ENCODE peak calls at places on chromosomes 7 and 10, in six cellular contexts. One of them, this sample, is unnamed.

GRCh38 chr10:62083413-62083794 is 181.9 kb downstream of the ARID5B start:
- DNase-seq in fibroblast of villous mesenchyme: peak; percentile 54
- DNase-seq in cerebellum: no peak
- DNase-seq in fibroblast of the aortic adventitia: peak; percentile 69
- DNase-seq in left lobe of liver: no peak
- DNase-seq in IMR-90: no peak
- DNase-seq in this sample: no peak

GRCh38 chr7:128831994-128832879 is 2.0 kb downstream of the FLNC start:
- DNase-seq in fibroblast of villous mesenchyme: peak; percentile 31
- DNase-seq in cerebellum: no peak
- DNase-seq in fibroblast of the aortic adventitia: peak; percentile 43
- DNase-seq in left lobe of liver: no peak
- DNase-seq in IMR-90: peak; percentile 30
- DNase-seq in this sample: peak; percentile 17

GRCh38 chr10:89163265-89163995 is 43.7 kb downstream of the CH25H start:
- DNase-seq in fibroblast of villous mesenchyme: peak; percentile 67
- DNase-seq in cerebellum: peak; percentile 12
- DNase-seq in fibroblast of the aortic adventitia: peak; percentile 29
- DNase-seq in left lobe of liver: peak; percentile 76
- DNase-seq in IMR-90: no peak
- DNase-seq in this sample: no peak

GRCh38 chr10:102421645-102422585 is 1.3 kb downstream of the FBXL15 start:
- DNase-seq in fibroblast of villous mesenchyme: no peak
- DNase-seq in cerebellum: peak; percentile 32
- DNase-seq in fibroblast of the aortic adventitia: no peak
- DNase-seq in left lobe of liver: peak; percentile 75
- DNase-seq in IMR-90: no peak
- DNase-seq in this sample: peak; percentile 25

GRCh38 chr10:48363617-48364355 is 57.3 kb downstream of the MAPK8 start:
- DNase-seq in fibroblast of villous mesenchyme: peak; percentile 80
- DNase-seq in cerebellum: peak; percentile 48
- DNase-seq in fibroblast of the aortic adventitia: peak; percentile 88
- DNase-seq in left lobe of liver: no peak
- DNase-seq in IMR-90: peak; percentile 80
- DNase-seq in this sample: no peak

GRCh38 chr7:120168066-120168465 is 104.9 kb upstream of the KCND2 start:
- DNase-seq in fibroblast of villous mesenchyme: peak; percentile 90
- DNase-seq in cerebellum: no peak
- DNase-seq in fibroblast of the aortic adventitia: peak; percentile 95
- DNase-seq in left lobe of liver: no peak
- DNase-seq in IMR-90: peak; percentile 62
- DNase-seq in this sample: no peak

GRCh38 chr7:78490526-78490925 is 692.0 kb downstream of the PHTF2 start:
- DNase-seq in fibroblast of villous mesenchyme: no peak
- DNase-seq in cerebellum: no peak
- DNase-seq in fibroblast of the aortic adventitia: no peak
- DNase-seq in left lobe of liver: no peak
- DNase-seq in IMR-90: no peak
- DNase-seq in this sample: no peak

GRCh38 chr10:33193057-33193866 is 141.2 kb downstream of the NRP1 start:
- DNase-seq in fibroblast of villous mesenchyme: peak; percentile 97
- DNase-seq in cerebellum: no peak
- DNase-seq in fibroblast of the aortic adventitia: peak; percentile 93
- DNase-seq in left lobe of liver: peak; percentile 79
- DNase-seq in IMR-90: peak; percentile 87
- DNase-seq in this sample: peak; percentile 80

GRCh38 chr10:130218936-130219335 is 82.7 kb downstream of the GLRX3 start:
- DNase-seq in fibroblast of villous mesenchyme: no peak
- DNase-seq in cerebellum: no peak
- DNase-seq in fibroblast of the aortic adventitia: no peak
- DNase-seq in left lobe of liver: no peak
- DNase-seq in IMR-90: no peak
- DNase-seq in this sample: peak; percentile 19

GRCh38 chr10:63549810-63550209 is 28.6 kb downstream of the REEP3 start:
- DNase-seq in fibroblast of villous mesenchyme: no peak
- DNase-seq in cerebellum: peak; percentile 47
- DNase-seq in fibroblast of the aortic adventitia: no peak
- DNase-seq in left lobe of liver: no peak
- DNase-seq in IMR-90: peak; percentile 10
- DNase-seq in this sample: no peak

GRCh38 chr10:125083576-125083920 is 76.8 kb downstream of the CTBP2 start:
- DNase-seq in fibroblast of villous mesenchyme: peak; percentile 95
- DNase-seq in cerebellum: no peak
- DNase-seq in fibroblast of the aortic adventitia: peak; percentile 45
- DNase-seq in left lobe of liver: no peak
- DNase-seq in IMR-90: peak; percentile 97
- DNase-seq in this sample: peak; percentile 77

GRCh38 chr7:39948375-39948774 is 1.7 kb upstream of the CDK13 start:
- DNase-seq in fibroblast of villous mesenchyme: no peak
- DNase-seq in cerebellum: no peak
- DNase-seq in fibroblast of the aortic adventitia: no peak
- DNase-seq in left lobe of liver: no peak
- DNase-seq in IMR-90: no peak
- DNase-seq in this sample: no peak

GRCh38 chr10:33772370-33773331 is 438.2 kb upstream of the NRP1 start:
- DNase-seq in fibroblast of villous mesenchyme: no peak
- DNase-seq in cerebellum: no peak
- DNase-seq in fibroblast of the aortic adventitia: peak; percentile 46
- DNase-seq in left lobe of liver: no peak
- DNase-seq in IMR-90: no peak
- DNase-seq in this sample: no peak

GRCh38 chr10:32244011-32244410 is 102.9 kb downstream of the EPC1 start:
- DNase-seq in fibroblast of villous mesenchyme: no peak
- DNase-seq in cerebellum: no peak
- DNase-seq in fibroblast of the aortic adventitia: no peak
- DNase-seq in left lobe of liver: no peak
- DNase-seq in IMR-90: no peak
- DNase-seq in this sample: no peak

GRCh38 chr10:102300289-102300843 is 55.0 kb downstream of the GBF1 start:
- DNase-seq in fibroblast of villous mesenchyme: peak; percentile 66
- DNase-seq in cerebellum: no peak
- DNase-seq in fibroblast of the aortic adventitia: peak; percentile 71
- DNase-seq in left lobe of liver: no peak
- DNase-seq in IMR-90: peak; percentile 91
- DNase-seq in this sample: peak; percentile 51

GRCh38 chr7:138880881-138881577 is 83.0 kb upstream of the ATP6V0A4 start:
- DNase-seq in fibroblast of villous mesenchyme: no peak
- DNase-seq in cerebellum: no peak
- DNase-seq in fibroblast of the aortic adventitia: peak; percentile 97
- DNase-seq in left lobe of liver: no peak
- DNase-seq in IMR-90: no peak
- DNase-seq in this sample: no peak

GRCh38 chr10:124032982-124033886 is 60.2 kb downstream of the CHST15 start:
- DNase-seq in fibroblast of villous mesenchyme: peak; percentile 70
- DNase-seq in cerebellum: no peak
- DNase-seq in fibroblast of the aortic adventitia: peak; percentile 75
- DNase-seq in left lobe of liver: no peak
- DNase-seq in IMR-90: peak; percentile 42
- DNase-seq in this sample: no peak

GRCh38 chr7:82803411-82803810 is 359.3 kb downstream of the PCLO start:
- DNase-seq in fibroblast of villous mesenchyme: no peak
- DNase-seq in cerebellum: no peak
- DNase-seq in fibroblast of the aortic adventitia: no peak
- DNase-seq in left lobe of liver: no peak
- DNase-seq in IMR-90: peak; percentile 9
- DNase-seq in this sample: no peak

GRCh38 chr10:71205468-71205867 is 6.9 kb upstream of the UNC5B start:
- DNase-seq in fibroblast of villous mesenchyme: no peak
- DNase-seq in cerebellum: no peak
- DNase-seq in fibroblast of the aortic adventitia: peak; percentile 59
- DNase-seq in left lobe of liver: no peak
- DNase-seq in IMR-90: no peak
- DNase-seq in this sample: no peak

This sample was measured in SJSA1.